ENCODE peak calls at places on chromosome 2, in seven cellular contexts. T is kidney, V is HepG2, A is PC-3, J is Peyer's patch, U is pancreas, G is transverse colon. L is an unnamed sample.

GRCh38 chr2:7037340-7038333 is 120.4 kb downstream of the RNF144A start:
- DNase-seq in T (peak), V (peak), A (peak), J (peak), U (peak), G (peak), L (no peak)

GRCh38 chr2:224369028-224369632 is 32.8 kb downstream of the FAM124B start:
- DNase-seq in T (no peak), V (peak), A (peak), J (no peak), U (no peak), G (no peak), L (no peak)

GRCh38 chr2:66443977-66444855 is 9.3 kb downstream of the MEIS1 start:
- DNase-seq in T (peak), V (no peak), A (no peak), J (no peak), U (peak), G (no peak), L (no peak)

GRCh38 chr2:84649487-84650142 is 133.3 kb downstream of the DNAH6 start:
- DNase-seq in T (no peak), V (no peak), A (no peak), J (no peak), U (no peak), G (no peak), L (no peak)

GRCh38 chr2:219417374-219417773 is 803 bp upstream of the DES start:
- DNase-seq in T (no peak), V (no peak), A (no peak), J (no peak), U (no peak), G (no peak), L (no peak)

GRCh38 chr2:56244911-56245530 is 61.2 kb downstream of the CCDC85A start:
- DNase-seq in T (no peak), V (no peak), A (no peak), J (no peak), U (no peak), G (no peak), L (peak)

GRCh38 chr2:212956665-212957064 is 194.7 kb downstream of the IKZF2 start:
- DNase-seq in T (no peak), V (no peak), A (peak), J (no peak), U (no peak), G (no peak), L (no peak)

GRCh38 chr2:187252063-187252462 is 196.0 kb downstream of the CALCRL start:
- DNase-seq in T (no peak), V (no peak), A (no peak), J (no peak), U (no peak), G (no peak), L (no peak)

GRCh38 chr2:102137138-102137537 is 5.4 kb upstream of the IL1R1 start:
- DNase-seq in T (no peak), V (no peak), A (no peak), J (no peak), U (no peak), G (no peak), L (no peak)

GRCh38 chr2:238163494-238164198 is 4.9 kb downstream of the ERFE start:
- DNase-seq in T (peak), V (no peak), A (no peak), J (no peak), U (no peak), G (no peak), L (no peak)

GRCh38 chr2:74361327-74361726 is 18.1 kb upstream of the SLC4A5 start:
- DNase-seq in T (no peak), V (no peak), A (no peak), J (no peak), U (no peak), G (no peak), L (no peak)

GRCh38 chr2:69196327-69197117 is 183.5 kb downstream of the ANTXR1 start:
- DNase-seq in T (no peak), V (peak), A (no peak), J (no peak), U (no peak), G (no peak), L (no peak)

GRCh38 chr2:39865751-39866150 is 86.7 kb upstream of the THUMPD2 start:
- DNase-seq in T (no peak), V (no peak), A (no peak), J (no peak), U (no peak), G (no peak), L (no peak)

GRCh38 chr2:126359494-126359893 is 296.5 kb upstream of the GYPC start:
- DNase-seq in T (no peak), V (no peak), A (no peak), J (no peak), U (no peak), G (no peak), L (no peak)

GRCh38 chr2:55017880-55018279 is 32.4 kb downstream of the RTN4 start:
- DNase-seq in T (no peak), V (no peak), A (no peak), J (no peak), U (no peak), G (no peak), L (no peak)

GRCh38 chr2:194062401-194062800 is 1594.6 kb upstream of the SLC39A10 start:
- DNase-seq in T (no peak), V (no peak), A (no peak), J (no peak), U (no peak), G (no peak), L (no peak)

GRCh38 chr2:129975016-129975774 is 4.3 kb upstream of the RAB6C start:
- DNase-seq in T (no peak), V (no peak), A (no peak), J (no peak), U (no peak), G (no peak), L (no peak)

GRCh38 chr2:3076848-3077735 is 300.5 kb downstream of the EIPR1 start:
- DNase-seq in T (peak), V (no peak), A (no peak), J (no peak), U (no peak), G (no peak), L (no peak)

GRCh38 chr2:65070856-65071255 is 14.6 kb downstream of the CEP68 start:
- DNase-seq in T (no peak), V (no peak), A (no peak), J (no peak), U (no peak), G (no peak), L (no peak)

GRCh38 chr2:55123851-55124269 is 73.6 kb upstream of the RTN4 start:
- DNase-seq in T (no peak), V (no peak), A (no peak), J (no peak), U (no peak), G (no peak), L (no peak)

GRCh38 chr2:61016392-61017002 is 1.0 kb upstream of the PEX13 start:
- DNase-seq in T (no peak), V (peak), A (peak), J (no peak), U (no peak), G (no peak), L (no peak)

GRCh38 chr2:157338013-157338412 is 12.4 kb upstream of the ERMN start:
- DNase-seq in T (no peak), V (no peak), A (no peak), J (no peak), U (no peak), G (no peak), L (no peak)

GRCh38 chr2:38533180-38533579 is 69.5 kb downstream of the HNRNPLL start:
- DNase-seq in T (no peak), V (no peak), A (no peak), J (peak), U (no peak), G (peak), L (peak)

GRCh38 chr2:70683455-70683854 is 84.5 kb downstream of the ADD2 start:
- DNase-seq in T (no peak), V (no peak), A (no peak), J (no peak), U (no peak), G (no peak), L (no peak)

GRCh38 chr2:157684940-157685466 is 56.3 kb upstream of the ACVR1C start:
- DNase-seq in T (no peak), V (no peak), A (no peak), J (no peak), U (no peak), G (no peak), L (no peak)

GRCh38 chr2:144524190-144524957 is 4.5 kb upstream of the ZEB2 start:
- DNase-seq in T (peak), V (no peak), A (no peak), J (peak), U (no peak), G (peak), L (peak)

GRCh38 chr2:7707723-7708122 is 790.5 kb downstream of the RNF144A start:
- DNase-seq in T (no peak), V (no peak), A (peak), J (no peak), U (no peak), G (no peak), L (no peak)

GRCh38 chr2:21710496-21710895 is 586.7 kb downstream of the TDRD15 start:
- DNase-seq in T (no peak), V (no peak), A (no peak), J (no peak), U (no peak), G (no peak), L (no peak)

GRCh38 chr2:220129427-220129826 is 502.0 kb downstream of the SLC4A3 start:
- DNase-seq in T (no peak), V (no peak), A (no peak), J (no peak), U (no peak), G (no peak), L (no peak)

GRCh38 chr2:215238485-215239098 is 73.3 kb upstream of the ATIC start:
- DNase-seq in T (no peak), V (no peak), A (no peak), J (no peak), U (no peak), G (no peak), L (no peak)

GRCh38 chr2:74401891-74402290 is 19.5 kb downstream of the C2orf81 start:
- DNase-seq in T (no peak), V (no peak), A (no peak), J (no peak), U (no peak), G (no peak), L (no peak)

GRCh38 chr2:216551234-216551633 is 52.6 kb downstream of the RPL37A start:
- DNase-seq in T (no peak), V (peak), A (peak), J (no peak), U (no peak), G (peak), L (no peak)

GRCh38 chr2:39107156-39107555 is 13.7 kb downstream of the SOS1 start:
- DNase-seq in T (no peak), V (no peak), A (no peak), J (no peak), U (no peak), G (no peak), L (no peak)

GRCh38 chr2:200856806-200857205 is 7.7 kb downstream of the CLK1 start:
- DNase-seq in T (no peak), V (no peak), A (no peak), J (no peak), U (no peak), G (no peak), L (no peak)

GRCh38 chr2:171505374-171505773 is 16.9 kb upstream of the CYBRD1 start:
- DNase-seq in T (no peak), V (no peak), A (no peak), J (no peak), U (no peak), G (no peak), L (no peak)

DNA sequence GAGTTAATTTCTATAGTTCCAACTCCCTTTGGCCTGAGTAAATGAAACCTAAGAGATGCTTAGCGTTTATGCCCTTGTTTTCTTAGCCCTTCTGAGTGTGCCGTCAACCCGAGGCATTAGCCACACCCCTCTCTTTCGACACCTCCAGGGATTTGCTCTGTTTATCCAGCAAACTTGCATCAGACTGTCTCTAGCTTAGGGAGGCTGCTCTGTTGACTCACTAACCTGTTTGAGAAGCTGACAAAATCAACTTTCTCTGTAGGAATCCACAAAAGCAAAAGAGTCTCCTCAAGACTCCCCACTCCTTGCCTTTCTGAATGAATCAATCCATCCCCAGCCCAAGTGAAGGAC is 317.6 kb downstream of the TNS1 start:
- DNase-seq in T (no peak), V (peak), A (peak), J (peak), U (no peak), G (peak), L (no peak)
- H3K27ac ChIP-seq in T (no peak), V (no peak), A (no peak), J (no peak), U (no peak), G (peak), L (no peak)

DNA sequence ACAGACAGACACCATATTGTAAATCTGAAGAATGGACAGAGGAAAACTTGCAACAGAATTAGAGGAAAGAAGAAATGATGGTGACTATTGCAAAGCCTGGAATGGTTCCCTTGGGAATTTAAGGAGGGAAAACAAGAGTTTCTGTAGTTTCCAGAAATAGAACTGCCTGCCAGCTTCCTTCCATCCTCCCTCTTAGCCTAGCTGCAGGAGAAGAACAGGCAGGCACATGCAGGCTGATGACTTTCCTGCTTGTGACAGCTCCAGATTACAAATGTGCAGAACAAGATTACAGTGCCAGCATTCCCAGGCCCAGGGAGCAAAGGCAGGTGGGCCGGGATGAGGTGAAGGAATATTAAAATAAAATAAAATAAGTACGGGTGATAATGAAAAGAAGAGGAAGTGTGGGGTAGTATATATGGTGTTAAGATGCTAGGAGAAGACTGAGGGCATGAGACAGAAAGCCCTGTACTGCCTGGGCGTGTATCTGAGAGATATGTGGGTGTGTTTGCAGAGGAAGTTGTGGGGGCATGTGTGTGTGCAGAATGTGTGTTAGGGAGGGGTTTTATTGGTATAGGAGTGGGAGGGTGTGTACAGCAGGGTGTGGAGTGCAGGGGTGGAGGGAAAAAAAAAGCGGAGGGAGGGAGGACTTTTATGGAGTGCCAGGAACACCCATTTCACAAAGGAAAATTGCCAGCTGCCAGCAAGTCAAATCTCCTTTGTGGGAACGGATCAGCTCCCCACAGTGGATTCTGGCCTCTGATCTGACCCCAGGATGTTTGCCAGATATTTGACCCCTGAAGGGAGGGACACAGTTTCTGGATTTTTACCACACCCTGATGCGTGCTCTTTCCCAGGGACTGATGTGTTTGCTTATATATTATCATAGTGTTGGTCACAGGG is 43.9 kb upstream of the NEMP2 start:
- DNase-seq in T (no peak), V (peak), A (peak), J (peak), U (no peak), G (peak), L (no peak)
- TF ChIP-seq CTCF in T (no peak), V (no peak), A (no peak), J (no peak), U (no peak), G (no peak), L (no peak)

DNA sequence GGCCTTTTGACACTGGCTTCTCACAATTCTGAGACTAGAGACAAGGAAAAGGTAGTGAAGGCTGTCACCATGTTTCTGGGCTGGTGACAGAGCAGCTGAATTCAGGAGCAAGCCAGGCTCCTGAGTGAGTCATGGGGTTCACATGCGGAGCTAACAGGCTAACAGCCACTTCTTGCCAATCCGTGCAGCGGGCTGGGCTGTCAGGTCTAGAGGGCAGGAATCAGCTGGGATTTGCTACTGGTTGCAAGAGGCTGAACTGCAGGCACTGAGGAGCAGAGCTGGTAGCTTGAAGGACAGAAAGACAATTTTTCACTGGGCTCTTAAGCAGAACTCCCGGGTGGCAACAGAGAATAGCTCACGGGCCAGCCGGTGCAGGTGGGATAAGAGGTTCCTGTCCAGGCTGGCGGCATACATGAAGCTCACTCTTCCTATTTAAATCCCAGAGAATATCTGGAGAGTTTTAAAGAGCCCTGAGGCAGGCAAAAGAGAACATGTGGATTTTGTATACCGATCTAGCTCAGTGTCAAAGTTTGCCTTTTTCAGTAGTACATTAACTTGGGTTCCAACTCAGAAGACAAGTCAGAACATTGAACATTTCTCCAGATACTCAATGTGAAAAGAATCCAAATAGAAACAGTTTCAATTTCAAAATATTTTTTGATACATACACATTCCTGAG is 1.2 kb downstream of the NCKAP5 start:
- DNase-seq in T (peak), V (no peak), A (peak), J (peak), U (no peak), G (peak), L (peak)
- H3K4me3 ChIP-seq in T (peak), V (no peak), A (peak), J (peak), U (no peak), G (no peak), L (no peak)

DNA sequence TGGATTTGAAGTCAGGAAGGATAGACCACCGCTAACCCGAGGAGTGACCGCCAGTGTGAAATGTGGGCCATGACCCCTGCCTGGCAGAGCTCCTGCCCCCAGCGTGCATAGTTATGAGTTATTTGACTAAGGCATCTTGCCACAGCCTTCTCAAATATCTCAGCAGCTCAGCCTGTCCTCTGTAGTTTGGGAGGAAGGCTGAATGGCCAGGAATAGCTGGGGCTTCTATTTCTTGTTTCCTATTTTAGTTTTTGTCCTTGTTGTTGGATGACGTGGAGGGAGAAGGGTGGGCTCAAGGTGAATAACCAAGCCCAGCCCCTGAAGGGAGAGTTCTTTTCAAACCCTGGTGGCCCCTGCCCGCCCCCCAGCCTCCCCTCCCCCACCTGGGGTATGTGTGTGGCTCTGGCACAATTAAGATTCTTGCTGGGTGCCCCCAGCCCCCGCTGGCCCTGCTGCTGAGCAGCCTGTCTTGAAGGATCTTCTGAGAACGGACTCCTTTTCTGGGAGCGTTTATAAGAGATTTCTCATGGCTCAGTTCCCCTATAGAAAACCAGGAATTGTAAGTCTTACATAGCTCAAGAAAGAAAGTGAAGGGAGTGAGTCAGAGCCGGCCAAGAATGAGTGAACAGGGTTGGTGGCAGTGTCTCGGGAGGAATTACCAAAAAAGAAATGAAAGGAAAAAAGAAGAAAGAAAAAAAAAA is 157.4 kb downstream of the GLI2 start:
- DNase-seq in T (no peak), V (no peak), A (no peak), J (no peak), U (no peak), G (no peak), L (no peak)
- H3K27ac ChIP-seq in T (no peak), V (no peak), A (no peak), J (no peak), U (no peak), G (no peak), L (peak)

GRCh38 chr2:232117413-232117812 is 155.9 kb downstream of the DIS3L2 start:
- DNase-seq in T (no peak), V (peak), A (no peak), J (no peak), U (no peak), G (no peak), L (no peak)
- TF ChIP-seq CTCF in T (no peak), V (peak), A (peak), J (no peak), U (no peak), G (no peak), L (no peak)

DNA sequence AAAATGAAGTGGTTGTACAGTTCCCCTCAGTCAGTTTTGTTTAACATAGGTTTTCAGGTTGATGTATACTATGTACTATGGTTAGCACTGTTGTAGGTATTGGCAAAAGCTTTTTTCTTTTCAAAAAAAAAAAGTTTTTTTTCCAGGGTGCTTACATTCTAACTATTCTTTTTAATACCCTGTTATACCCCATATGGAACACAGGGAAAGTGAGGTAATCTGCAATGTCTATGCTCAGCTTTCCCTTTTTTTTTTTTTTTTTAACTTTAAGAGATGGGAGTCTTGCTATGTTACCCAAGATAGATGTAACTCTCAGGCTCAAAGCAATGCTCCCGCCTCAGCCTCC is 590 bp upstream of the CCDC138 start:
- DNase-seq in T (no peak), V (no peak), A (peak), J (no peak), U (no peak), G (no peak), L (no peak)
- H3K4me3 ChIP-seq in T (peak), V (peak), A (peak), J (peak), U (peak), G (peak), L (peak)

L was measured in left lung.